ENCODE peak calls at places on chromosomes 1 and 21, in six cellular contexts. W is HFF-Myc; D is stimulated activated CD8-positive, alpha-beta memory T cell treated with anti-CD3 and anti-CD28 coated beads, Interleukin-4, amount 100 ng/mL, for 1 hour; M is T follicular helper cell; Y is pancreas; J is GM04504. L is an unnamed sample.

GRCh38 chr1:211616231-211617031 is 37.5 kb upstream of the SLC30A1 start:
- DNase-seq in W (no peak), D (no peak), M (no peak), Y (peak; percentile 71), J (no peak), L (no peak)

GRCh38 chr21:44949161-44950015 is 9.6 kb downstream of the SLX9 start:
- DNase-seq in W (no peak), D (peak; percentile 67), M (peak; percentile 76), Y (peak; percentile 98), J (no peak), L (peak; percentile 72)

GRCh38 chr1:41608242-41608641 is 123.8 kb upstream of the EDN2 start:
- DNase-seq in W (no peak), D (no peak), M (no peak), Y (no peak), J (no peak), L (no peak)

GRCh38 chr1:15384301-15384901 is 25.3 kb upstream of the EFHD2 start:
- DNase-seq in W (no peak), D (no peak), M (no peak), Y (no peak), J (peak; percentile 15), L (peak; percentile 88)

GRCh38 chr1:179021873-179022272 is 3.8 kb upstream of the FAM20B start:
- DNase-seq in W (no peak), D (no peak), M (no peak), Y (no peak), J (no peak), L (no peak)

GRCh38 chr21:35599164-35599563 is 461.2 kb downstream of the SETD4 start:
- DNase-seq in W (no peak), D (no peak), M (no peak), Y (no peak), J (no peak), L (no peak)

GRCh38 chr1:156675715-156676311 is 1.4 kb downstream of the NES start:
- DNase-seq in W (no peak), D (no peak), M (no peak), Y (no peak), J (no peak), L (no peak)

GRCh38 chr21:36730291-36731281 is 31.7 kb downstream of the SIM2 start:
- DNase-seq in W (no peak), D (no peak), M (no peak), Y (no peak), J (no peak), L (no peak)

GRCh38 chr1:152473887-152474537 is 36.6 kb upstream of the LCE5A start:
- DNase-seq in W (no peak), D (no peak), M (no peak), Y (no peak), J (no peak), L (peak; percentile 30)

GRCh38 chr21:45522986-45523385 is 19.3 kb downstream of the SLC19A1 start:
- DNase-seq in W (no peak), D (no peak), M (no peak), Y (peak; percentile 30), J (no peak), L (no peak)

GRCh38 chr1:180040034-180040433 is 85.4 kb downstream of the CEP350 start:
- DNase-seq in W (peak; percentile 72), D (no peak), M (no peak), Y (no peak), J (peak; percentile 65), L (peak; percentile 87)

GRCh38 chr1:156155760-156156495 is 2.5 kb downstream of the SEMA4A start:
- DNase-seq in W (no peak), D (no peak), M (no peak), Y (no peak), J (no peak), L (no peak)

GRCh38 chr1:155321577-155322497 is 1.1 kb downstream of the RUSC1 start:
- DNase-seq in W (no peak), D (no peak), M (no peak), Y (no peak), J (no peak), L (no peak)

GRCh38 chr1:5667513-5668325 is 324.5 kb downstream of the NPHP4 start:
- DNase-seq in W (no peak), D (no peak), M (peak; percentile 18), Y (peak; percentile 25), J (no peak), L (no peak)

L was measured in M059J.